ENCODE peak calls at places on chromosomes 12 and 14, in nine cellular contexts. I is fibroblast of pulmonary artery; J is KBM-7; O is A549; W is NCI-H2081; B is iris pigment epithelial cell; C is activated T-cell treated with anti-CD3 and anti-CD28 coated beads, Interleukin-2, amount 50 U/mL, for 4 hours; X is stimulated activated CD4-positive, alpha-beta T cell treated with anti-CD3 and anti-CD28 coated beads, Interleukin-2, amount 100 ng/mL, for 48 hours; L is activated gamma-delta T cell treated with Interleukin-2 at 50 U/mL for 16 hours. E is an unnamed sample.

GRCh38 chr14:23537351-23538048 is 14.1 kb downstream of the ZFHX2 start:
- DNase-seq in L (no peak), X (no peak), I (no peak), J (no peak), O (no peak), C (no peak), W (no peak), B (peak; percentile 48), E (no peak)

GRCh38 chr12:26627335-26627734 is 205.7 kb downstream of the ITPR2 start:
- DNase-seq in C (no peak), I (no peak), O (no peak), L (no peak), X (no peak), W (no peak), B (peak; percentile 81), J (peak; percentile 78), E (no peak)

GRCh38 chr12:132804426-132804861 is 24.2 kb downstream of the GOLGA3 start:
- DNase-seq in J (no peak), B (peak; percentile 9), W (no peak), O (no peak), X (no peak), C (no peak), I (no peak), L (no peak), E (no peak)

GRCh38 chr12:93805736-93806141 is 128.6 kb downstream of the CRADD start:
- DNase-seq in B (no peak), O (no peak), J (no peak), W (no peak), X (no peak), C (no peak), I (no peak), L (no peak), E (no peak)

GRCh38 chr14:64611358-64612020 is 61.7 kb downstream of the PPP1R36 start:
- DNase-seq in W (no peak), X (no peak), J (no peak), O (no peak), C (no peak), I (peak; percentile 43), L (no peak), B (no peak), E (no peak)

GRCh38 chr14:68797180-68797670 is 4.4 kb upstream of the ZFP36L1 start:
- DNase-seq in O (no peak), J (no peak), W (no peak), B (no peak), X (no peak), I (no peak), C (no peak), L (no peak), E (no peak)

GRCh38 chr12:111753144-111753881 is 13.4 kb upstream of the ALDH2 start:
- DNase-seq in I (peak; percentile 81), O (peak; percentile 82), W (peak; percentile 15), B (peak; percentile 58), C (no peak), L (no peak), J (peak; percentile 54), X (no peak), E (no peak)

GRCh38 chr12:45637706-45638105 is 91.8 kb upstream of the ARID2 start:
- DNase-seq in I (peak; percentile 80), B (peak; percentile 91), C (no peak), L (no peak), O (no peak), X (no peak), J (no peak), W (no peak), E (no peak)

GRCh38 chr12:18811268-18811667 is 73.3 kb downstream of the CAPZA3 start:
- DNase-seq in W (no peak), J (no peak), X (no peak), C (no peak), L (no peak), I (peak; percentile 31), O (no peak), B (peak; percentile 2), E (peak; percentile 52)

GRCh38 chr12:94589591-94590001 is 60.8 kb downstream of the TMCC3 start:
- DNase-seq in J (no peak), C (no peak), L (no peak), W (no peak), I (no peak), B (no peak), O (no peak), X (no peak), E (no peak)

GRCh38 chr12:5507536-5507935 is 75.6 kb downstream of the NTF3 start:
- DNase-seq in J (no peak), O (no peak), I (no peak), C (no peak), L (no peak), B (no peak), X (no peak), W (no peak), E (no peak)

E was measured in CD14-positive monocyte.